ENCODE peak calls at places on chromosomes 1 and 21, in four cellular contexts. Q, K, A and G are unnamed samples.

GRCh38 chr1:68347415-68347814 is 102.3 kb downstream of the RPE65 start:
- DNase-seq in Q (no peak), K (no peak), A (no peak), G (no peak)

GRCh38 chr1:222276062-222276461 is 271.8 kb downstream of the HHIPL2 start:
- DNase-seq in Q (no peak), K (no peak), A (no peak), G (no peak)

GRCh38 chr1:218392717-218393116 is 47.6 kb downstream of the TGFB2 start:
- DNase-seq in Q (no peak), K (no peak), A (no peak), G (no peak)

GRCh38 chr1:91568261-91568660 is 67.6 kb downstream of the CDC7 start:
- DNase-seq in Q (no peak), K (no peak), A (no peak), G (no peak)

GRCh38 chr1:42658880-42659337 is 686 bp downstream of the PPIH start:
- DNase-seq in Q (no peak), K (no peak), A (peak), G (no peak)

GRCh38 chr1:87958201-87958600 is 629.5 kb downstream of the LMO4 start:
- DNase-seq in Q (no peak), K (no peak), A (no peak), G (no peak)

GRCh38 chr1:242132446-242132845 is 133.5 kb upstream of the MAP1LC3C start:
- DNase-seq in Q (no peak), K (no peak), A (no peak), G (no peak)

GRCh38 chr1:95733031-95733430 is 499.0 kb downstream of the RWDD3 start:
- DNase-seq in Q (no peak), K (no peak), A (no peak), G (no peak)

GRCh38 chr1:56310945-56311344 is 268.4 kb downstream of the PLPP3 start:
- DNase-seq in Q (no peak), K (no peak), A (no peak), G (no peak)

GRCh38 chr1:81808760-81809159 is 8.0 kb downstream of the ADGRL2 start:
- DNase-seq in Q (no peak), K (no peak), A (no peak), G (no peak)

GRCh38 chr1:208231929-208232360 is 12.2 kb downstream of the PLXNA2 start:
- DNase-seq in Q (no peak), K (no peak), A (peak), G (no peak)

GRCh38 chr1:110463695-110464094 is 12.7 kb downstream of the PROK1 start:
- DNase-seq in Q (no peak), K (no peak), A (no peak), G (no peak)

GRCh38 chr21:45384656-45385548 is 20.1 kb upstream of the COL18A1 start:
- DNase-seq in Q (no peak), K (peak), A (no peak), G (no peak)

GRCh38 chr1:66539491-66539890 is 5.5 kb downstream of the SGIP1 start:
- DNase-seq in Q (no peak), K (no peak), A (no peak), G (no peak)

GRCh38 chr21:30186242-30186641 is 19.6 kb upstream of the CLDN17 start:
- DNase-seq in Q (no peak), K (no peak), A (no peak), G (no peak)

GRCh38 chr21:44357064-44357837 is 3.8 kb downstream of the TRPM2 start:
- DNase-seq in Q (no peak), K (no peak), A (no peak), G (no peak)

GRCh38 chr21:44568261-44568660 is 5.3 kb upstream of the KRTAP10-4 start:
- DNase-seq in Q (no peak), K (peak), A (no peak), G (no peak)

GRCh38 chr1:224106568-224107281 is 7.2 kb upstream of the FBXO28 start:
- DNase-seq in Q (no peak), K (no peak), A (peak), G (peak)

GRCh38 chr1:186323865-186324264 is 51.2 kb downstream of the TPR start:
- DNase-seq in Q (no peak), K (no peak), A (no peak), G (no peak)

GRCh38 chr1:186330758-186331157 is 44.3 kb downstream of the TPR start:
- DNase-seq in Q (no peak), K (no peak), A (no peak), G (no peak)

GRCh38 chr1:186327331-186327730 is 47.7 kb downstream of the TPR start:
- DNase-seq in Q (no peak), K (no peak), A (no peak), G (no peak)

GRCh38 chr1:186326009-186326408 is 49.0 kb downstream of the TPR start:
- DNase-seq in Q (no peak), K (no peak), A (no peak), G (no peak)

GRCh38 chr1:186325239-186325638 is 49.8 kb downstream of the TPR start:
- DNase-seq in Q (no peak), K (no peak), A (peak), G (no peak)
- TF ChIP-seq CTCF in Q (peak), K (no peak), A (peak), G (peak)

DNA sequence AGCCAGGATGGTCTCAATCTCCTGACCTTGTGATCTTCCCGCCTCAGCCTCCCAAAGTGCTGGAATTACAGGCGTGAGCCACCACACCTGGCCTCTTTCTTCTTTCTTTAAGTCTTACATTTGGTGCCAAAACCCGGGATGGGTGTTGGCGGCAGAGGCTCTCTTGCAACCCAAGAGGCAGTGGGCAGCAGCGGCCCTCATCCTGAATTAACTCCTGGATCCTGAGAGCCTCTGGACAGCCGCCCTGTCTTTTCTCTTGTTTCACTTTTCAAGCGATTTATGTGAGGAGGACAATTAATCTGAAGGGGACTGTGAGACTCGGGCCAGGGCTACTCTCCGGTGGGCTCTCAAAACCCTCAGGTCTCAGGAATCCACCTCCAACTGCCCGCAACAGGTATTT is 18.0 kb upstream of the SLC2A5 start:
- DNase-seq in Q (no peak), K (no peak), A (no peak), G (no peak)
- H3K4me3 ChIP-seq in Q (no peak), K (no peak), A (no peak), G (no peak)

GRCh38 chr1:17923684-17924083 is 168.6 kb downstream of the ACTL8 start:
- DNase-seq in Q (no peak), K (no peak), A (no peak), G (no peak)

GRCh38 chr1:17916702-17917101 is 161.6 kb downstream of the ACTL8 start:
- DNase-seq in Q (no peak), K (no peak), A (no peak), G (no peak)

GRCh38 chr1:17920881-17921635 is 165.9 kb downstream of the ACTL8 start:
- DNase-seq in Q (no peak), K (no peak), A (no peak), G (no peak)

GRCh38 chr1:17922833-17923232 is 167.7 kb downstream of the ACTL8 start:
- DNase-seq in Q (no peak), K (no peak), A (peak), G (no peak)

GRCh38 chr1:17919525-17920439 is 164.6 kb downstream of the ACTL8 start:
- DNase-seq in Q (peak), K (no peak), A (peak), G (no peak)
- TF ChIP-seq CTCF in Q (peak), K (peak), A (no peak), G (peak)

GRCh38 chr1:156503672-156504055 is 3.1 kb upstream of the MEF2D start:
- DNase-seq in Q (no peak), K (no peak), A (peak), G (no peak)

GRCh38 chr1:156506450-156506849 is 5.9 kb upstream of the MEF2D start:
- DNase-seq in Q (no peak), K (no peak), A (no peak), G (no peak)

GRCh38 chr1:156504062-156504813 is 3.7 kb upstream of the MEF2D start:
- DNase-seq in Q (no peak), K (peak), A (no peak), G (no peak)

GRCh38 chr1:156504821-156505678 is 4.5 kb upstream of the MEF2D start:
- DNase-seq in Q (peak), K (peak), A (peak), G (peak)

GRCh38 chr1:156505679-156506298 is 5.2 kb upstream of the MEF2D start:
- DNase-seq in Q (no peak), K (no peak), A (no peak), G (no peak)
- H3K4me3 ChIP-seq in Q (no peak), K (peak), A (no peak), G (peak)